ENCODE peak calls at places on chromosome 1, in four cellular contexts. One of them, this sample, is unnamed.

GRCh38 chr1:218351617-218352438 is 6.7 kb downstream of the TGFB2 start:
- DNase-seq in left kidney: no peak
- DNase-seq in stimulated activated CD8-positive, alpha-beta memory T cell treated with anti-CD3 and anti-CD28 coated beads, Interleukin-15, amount 100 ng/mL, for 4 hours: no peak
- DNase-seq in iPS-NIHi11: peak
- DNase-seq in this sample: no peak

GRCh38 chr1:246782120-246782900 is 58.1 kb downstream of the SCCPDH start:
- DNase-seq in left kidney: peak
- DNase-seq in stimulated activated CD8-positive, alpha-beta memory T cell treated with anti-CD3 and anti-CD28 coated beads, Interleukin-15, amount 100 ng/mL, for 4 hours: no peak
- DNase-seq in iPS-NIHi11: no peak
- DNase-seq in this sample: no peak

GRCh38 chr1:145785481-145785880 is 38.4 kb downstream of the RNF115 start:
- DNase-seq in left kidney: no peak
- DNase-seq in stimulated activated CD8-positive, alpha-beta memory T cell treated with anti-CD3 and anti-CD28 coated beads, Interleukin-15, amount 100 ng/mL, for 4 hours: no peak
- DNase-seq in iPS-NIHi11: no peak
- DNase-seq in this sample: no peak

GRCh38 chr1:21439721-21440629 is at the start of gene NBPF3:
- DNase-seq in left kidney: peak
- DNase-seq in stimulated activated CD8-positive, alpha-beta memory T cell treated with anti-CD3 and anti-CD28 coated beads, Interleukin-15, amount 100 ng/mL, for 4 hours: peak
- DNase-seq in iPS-NIHi11: peak
- DNase-seq in this sample: peak

GRCh38 chr1:1360511-1361169 is 2.3 kb upstream of the MXRA8 start:
- DNase-seq in left kidney: peak
- DNase-seq in stimulated activated CD8-positive, alpha-beta memory T cell treated with anti-CD3 and anti-CD28 coated beads, Interleukin-15, amount 100 ng/mL, for 4 hours: no peak
- DNase-seq in iPS-NIHi11: peak
- DNase-seq in this sample: no peak

GRCh38 chr1:69911301-69911801 is 294.0 kb downstream of the LRRC40 start:
- DNase-seq in left kidney: no peak
- DNase-seq in stimulated activated CD8-positive, alpha-beta memory T cell treated with anti-CD3 and anti-CD28 coated beads, Interleukin-15, amount 100 ng/mL, for 4 hours: no peak
- DNase-seq in iPS-NIHi11: no peak
- DNase-seq in this sample: no peak

GRCh38 chr1:170424346-170424745 is 107.6 kb upstream of the GORAB start:
- DNase-seq in left kidney: no peak
- DNase-seq in stimulated activated CD8-positive, alpha-beta memory T cell treated with anti-CD3 and anti-CD28 coated beads, Interleukin-15, amount 100 ng/mL, for 4 hours: no peak
- DNase-seq in iPS-NIHi11: no peak
- DNase-seq in this sample: no peak

GRCh38 chr1:47189844-47190562 is at the start of gene PDZK1IP1:
- DNase-seq in left kidney: no peak
- DNase-seq in stimulated activated CD8-positive, alpha-beta memory T cell treated with anti-CD3 and anti-CD28 coated beads, Interleukin-15, amount 100 ng/mL, for 4 hours: no peak
- DNase-seq in iPS-NIHi11: peak
- DNase-seq in this sample: no peak

GRCh38 chr1:215911406-215911968 is 344.4 kb downstream of the KCTD3 start:
- DNase-seq in left kidney: no peak
- DNase-seq in stimulated activated CD8-positive, alpha-beta memory T cell treated with anti-CD3 and anti-CD28 coated beads, Interleukin-15, amount 100 ng/mL, for 4 hours: no peak
- DNase-seq in iPS-NIHi11: no peak
- DNase-seq in this sample: no peak

GRCh38 chr1:36703526-36704208 is 221.0 kb upstream of the CSF3R start:
- DNase-seq in left kidney: peak
- DNase-seq in stimulated activated CD8-positive, alpha-beta memory T cell treated with anti-CD3 and anti-CD28 coated beads, Interleukin-15, amount 100 ng/mL, for 4 hours: peak
- DNase-seq in iPS-NIHi11: peak
- DNase-seq in this sample: peak

GRCh38 chr1:111615874-111616715 is 3.5 kb upstream of the RAP1A start:
- DNase-seq in left kidney: no peak
- DNase-seq in stimulated activated CD8-positive, alpha-beta memory T cell treated with anti-CD3 and anti-CD28 coated beads, Interleukin-15, amount 100 ng/mL, for 4 hours: no peak
- DNase-seq in iPS-NIHi11: no peak
- DNase-seq in this sample: no peak

GRCh38 chr1:119582801-119583200 is 65.3 kb downstream of the ZNF697 start:
- DNase-seq in left kidney: peak
- DNase-seq in stimulated activated CD8-positive, alpha-beta memory T cell treated with anti-CD3 and anti-CD28 coated beads, Interleukin-15, amount 100 ng/mL, for 4 hours: no peak
- DNase-seq in iPS-NIHi11: peak
- DNase-seq in this sample: peak

GRCh38 chr1:94240822-94241221 is 3.4 kb upstream of the ARHGAP29 start:
- DNase-seq in left kidney: peak
- DNase-seq in stimulated activated CD8-positive, alpha-beta memory T cell treated with anti-CD3 and anti-CD28 coated beads, Interleukin-15, amount 100 ng/mL, for 4 hours: no peak
- DNase-seq in iPS-NIHi11: no peak
- DNase-seq in this sample: no peak

GRCh38 chr1:30915491-30916230 is 7.1 kb upstream of the SDC3 start:
- DNase-seq in left kidney: no peak
- DNase-seq in stimulated activated CD8-positive, alpha-beta memory T cell treated with anti-CD3 and anti-CD28 coated beads, Interleukin-15, amount 100 ng/mL, for 4 hours: no peak
- DNase-seq in iPS-NIHi11: no peak
- DNase-seq in this sample: no peak

GRCh38 chr1:8009043-8010002 is 16.8 kb downstream of the ERRFI1 start:
- DNase-seq in left kidney: no peak
- DNase-seq in stimulated activated CD8-positive, alpha-beta memory T cell treated with anti-CD3 and anti-CD28 coated beads, Interleukin-15, amount 100 ng/mL, for 4 hours: no peak
- DNase-seq in iPS-NIHi11: no peak
- DNase-seq in this sample: no peak

GRCh38 chr1:98001764-98002163 is 80.9 kb upstream of the DPYD start:
- DNase-seq in left kidney: no peak
- DNase-seq in stimulated activated CD8-positive, alpha-beta memory T cell treated with anti-CD3 and anti-CD28 coated beads, Interleukin-15, amount 100 ng/mL, for 4 hours: no peak
- DNase-seq in iPS-NIHi11: no peak
- DNase-seq in this sample: no peak

GRCh38 chr1:10737268-10737624 is 59.2 kb downstream of the CASZ1 start:
- DNase-seq in left kidney: peak
- DNase-seq in stimulated activated CD8-positive, alpha-beta memory T cell treated with anti-CD3 and anti-CD28 coated beads, Interleukin-15, amount 100 ng/mL, for 4 hours: no peak
- DNase-seq in iPS-NIHi11: no peak
- DNase-seq in this sample: no peak

This sample was measured in NCI-H774.